ENCODE peak calls at places on chromosomes 3 and 15, in ten cellular contexts. T is RPMI8226; H is activated T-cell treated with anti-CD3 and anti-CD28 coated beads for 1 hour; L is activated CD8-positive, alpha-beta memory T cell treated with anti-CD3 and anti-CD28 coated beads for 24 hours; Z is stimulated activated CD4-positive, alpha-beta T cell treated with anti-CD3 and anti-CD28 coated beads, Interleukin-12 subunit alpha, Interleukin-12 subunit beta, amount 100 ng/mL, for 24 hours; Y is Right ventricle myocardium superior; J is Kasumi-1; O is amniotic stem cell; R is astrocyte; C is mucosa of gallbladder. F is an unnamed sample.

GRCh38 chr3:46670891-46671427 is 22.5 kb downstream of the ALS2CL start:
- DNase-seq in R (no peak), O (no peak), C (no peak), T (no peak), J (no peak), H (no peak), Y (no peak), Z (no peak), L (no peak), F (no peak)

GRCh38 chr3:8838765-8839423 is 69.5 kb upstream of the OXTR start:
- DNase-seq in J (no peak), C (no peak), H (no peak), R (no peak), O (no peak), Y (no peak), Z (no peak), L (no peak), T (no peak), F (no peak)

GRCh38 chr3:124217542-124217941 is 225.6 kb upstream of the ROPN1 start:
- DNase-seq in Z (no peak), Y (no peak), L (no peak), J (peak; percentile 80), R (peak; percentile 56), H (no peak), O (peak; percentile 46), C (peak; percentile 64), T (peak; percentile 68), F (peak; percentile 83)

GRCh38 chr3:105865867-105866350 is 2.9 kb downstream of the CBLB start:
- DNase-seq in T (no peak), Z (no peak), H (no peak), L (no peak), Y (no peak), R (no peak), J (no peak), O (no peak), C (no peak), F (no peak)

GRCh38 chr3:115084686-115085085 is 62.4 kb downstream of the ZBTB20 start:
- DNase-seq in T (no peak), Z (no peak), L (no peak), R (no peak), H (no peak), Y (no peak), J (no peak), C (no peak), O (no peak), F (no peak)

GRCh38 chr3:128787256-128788253 is 61.6 kb downstream of the RAB7A start:
- DNase-seq in T (peak; percentile 10), H (no peak), Z (no peak), Y (no peak), L (peak; percentile 71), J (peak; percentile 45), C (no peak), O (no peak), R (peak; percentile 77), F (no peak)

GRCh38 chr3:49411550-49411967 is 217 bp downstream of the RHOA start:
- DNase-seq in O (no peak), Z (peak; percentile 35), R (no peak), H (peak; percentile 32), L (no peak), J (no peak), C (peak; percentile 35), T (peak; percentile 66), Y (peak; percentile 78), F (peak; percentile 84)

GRCh38 chr3:127547761-127548605 is 42.5 kb downstream of the TPRA1 start:
- DNase-seq in H (peak; percentile 75), Y (peak; percentile 89), R (peak; percentile 54), Z (peak; percentile 75), O (peak; percentile 20), T (peak; percentile 74), L (peak; percentile 92), J (peak; percentile 43), C (peak; percentile 69), F (peak; percentile 60)

GRCh38 chr3:4340411-4341335 is 37.5 kb downstream of the SETMAR start:
- DNase-seq in C (no peak), T (no peak), Z (no peak), Y (no peak), R (no peak), L (no peak), H (no peak), O (no peak), J (peak; percentile 31), F (no peak)

GRCh38 chr15:89321521-89322410 is 12.9 kb downstream of the POLG start:
- DNase-seq in H (no peak), Y (no peak), J (no peak), L (no peak), R (no peak), Z (no peak), O (no peak), T (peak; percentile 41), C (no peak), F (no peak)